ENCODE peak calls at places on chromosomes 7 and 10, in eight cellular contexts. D is ovary; O is activated naive CD8-positive, alpha-beta T cell treated with anti-CD3 and anti-CD28 coated beads, Interleukin-2, amount 50 U/mL, for 16 hours; B is dorsolateral prefrontal cortex; A is thyroid gland; Z is psoas muscle; N is adrenal gland; I is iris pigment epithelial cell. T is an unnamed sample.

GRCh38 chr7:22129819-22130580 is 184.3 kb upstream of the CDCA7L start:
- DNase-seq in D (no peak), O (no peak), B (no peak), A (no peak), Z (no peak), N (no peak), I (no peak), T (no peak)

GRCh38 chr7:13821152-13821787 is 168.2 kb downstream of the ETV1 start:
- DNase-seq in D (no peak), O (no peak), B (no peak), A (no peak), Z (no peak), N (no peak), I (peak), T (no peak)

GRCh38 chr10:47025540-47026300 is 114.5 kb downstream of the PTPN20 start:
- DNase-seq in D (no peak), O (no peak), B (peak), A (no peak), Z (peak), N (no peak), I (peak), T (no peak)

GRCh38 chr10:62463364-62463763 is 89.2 kb downstream of the ZNF365 start:
- DNase-seq in D (no peak), O (no peak), B (no peak), A (no peak), Z (no peak), N (no peak), I (no peak), T (no peak)

GRCh38 chr10:125001313-125002043 is 59.6 kb downstream of the ZRANB1 start:
- DNase-seq in D (peak), O (no peak), B (no peak), A (no peak), Z (no peak), N (peak), I (no peak), T (peak)

GRCh38 chr10:131849591-131850489 is 51.0 kb upstream of the PPP2R2D start:
- DNase-seq in D (no peak), O (no peak), B (no peak), A (no peak), Z (no peak), N (no peak), I (no peak), T (no peak)

GRCh38 chr10:12041766-12042408 is 722 bp downstream of the UPF2 start:
- DNase-seq in D (no peak), O (no peak), B (no peak), A (peak), Z (no peak), N (peak), I (peak), T (peak)

GRCh38 chr10:93958834-93959233 is 34.9 kb upstream of the PLCE1 start:
- DNase-seq in D (no peak), O (no peak), B (no peak), A (no peak), Z (no peak), N (no peak), I (no peak), T (no peak)